ENCODE peak calls at places on chromosomes 6 and 20, in six cellular contexts. One of them, this sample, is unnamed.

GRCh38 chr6:131600696-131601095 is 27.3 kb downstream of the MED23 start:
- DNase-seq in heart right ventricle: peak; percentile 4
- DNase-seq in left ventricle myocardium inferior: no peak
- DNase-seq in SJSA1: no peak
- DNase-seq in thoracic aorta: no peak
- DNase-seq in Peyer's patch: no peak
- DNase-seq in this sample: no peak

GRCh38 chr20:45052698-45053440 is 48.1 kb downstream of the KCNS1 start:
- DNase-seq in heart right ventricle: no peak
- DNase-seq in left ventricle myocardium inferior: no peak
- DNase-seq in SJSA1: peak; percentile 54
- DNase-seq in thoracic aorta: no peak
- DNase-seq in Peyer's patch: no peak
- DNase-seq in this sample: peak; percentile 16

GRCh38 chr6:34155471-34156300 is 9.8 kb upstream of the GRM4 start:
- DNase-seq in heart right ventricle: no peak
- DNase-seq in left ventricle myocardium inferior: no peak
- DNase-seq in SJSA1: no peak
- DNase-seq in thoracic aorta: no peak
- DNase-seq in Peyer's patch: peak; percentile 40
- DNase-seq in this sample: no peak

GRCh38 chr20:60862601-60863000 is 389.5 kb upstream of the CDH4 start:
- DNase-seq in heart right ventricle: no peak
- DNase-seq in left ventricle myocardium inferior: no peak
- DNase-seq in SJSA1: no peak
- DNase-seq in thoracic aorta: no peak
- DNase-seq in Peyer's patch: no peak
- DNase-seq in this sample: no peak

GRCh38 chr6:106623039-106623438 is 6.3 kb downstream of the RTN4IP1 start:
- DNase-seq in heart right ventricle: no peak
- DNase-seq in left ventricle myocardium inferior: no peak
- DNase-seq in SJSA1: no peak
- DNase-seq in thoracic aorta: no peak
- DNase-seq in Peyer's patch: no peak
- DNase-seq in this sample: no peak

GRCh38 chr6:925656-926213 is 232.8 kb upstream of the EXOC2 start:
- DNase-seq in heart right ventricle: no peak
- DNase-seq in left ventricle myocardium inferior: no peak
- DNase-seq in SJSA1: no peak
- DNase-seq in thoracic aorta: no peak
- DNase-seq in Peyer's patch: no peak
- DNase-seq in this sample: no peak

GRCh38 chr6:25360611-25361010 is 81.4 kb downstream of the CARMIL1 start:
- DNase-seq in heart right ventricle: no peak
- DNase-seq in left ventricle myocardium inferior: no peak
- DNase-seq in SJSA1: no peak
- DNase-seq in thoracic aorta: no peak
- DNase-seq in Peyer's patch: no peak
- DNase-seq in this sample: no peak

GRCh38 chr6:6998194-6998569 is 109.6 kb upstream of the RREB1 start:
- DNase-seq in heart right ventricle: no peak
- DNase-seq in left ventricle myocardium inferior: no peak
- DNase-seq in SJSA1: peak; percentile 8
- DNase-seq in thoracic aorta: no peak
- DNase-seq in Peyer's patch: no peak
- DNase-seq in this sample: no peak

GRCh38 chr20:64086801-64087200 is 2.6 kb upstream of the LKAAEAR1 start:
- DNase-seq in heart right ventricle: no peak
- DNase-seq in left ventricle myocardium inferior: no peak
- DNase-seq in SJSA1: no peak
- DNase-seq in thoracic aorta: no peak
- DNase-seq in Peyer's patch: no peak
- DNase-seq in this sample: no peak

GRCh38 chr6:14118444-14118843 is 872 bp downstream of the CD83 start:
- DNase-seq in heart right ventricle: no peak
- DNase-seq in left ventricle myocardium inferior: no peak
- DNase-seq in SJSA1: no peak
- DNase-seq in thoracic aorta: no peak
- DNase-seq in Peyer's patch: no peak
- DNase-seq in this sample: no peak

GRCh38 chr6:17101422-17102257 is at the start of gene STMND1:
- DNase-seq in heart right ventricle: no peak
- DNase-seq in left ventricle myocardium inferior: peak; percentile 25
- DNase-seq in SJSA1: peak; percentile 29
- DNase-seq in thoracic aorta: no peak
- DNase-seq in Peyer's patch: peak; percentile 75
- DNase-seq in this sample: no peak

GRCh38 chr6:11035961-11036360 is 8.1 kb downstream of the ELOVL2 start:
- DNase-seq in heart right ventricle: no peak
- DNase-seq in left ventricle myocardium inferior: no peak
- DNase-seq in SJSA1: no peak
- DNase-seq in thoracic aorta: no peak
- DNase-seq in Peyer's patch: no peak
- DNase-seq in this sample: no peak

GRCh38 chr6:31557443-31558317 is 10.3 kb downstream of the NFKBIL1 start:
- DNase-seq in heart right ventricle: no peak
- DNase-seq in left ventricle myocardium inferior: no peak
- DNase-seq in SJSA1: no peak
- DNase-seq in thoracic aorta: no peak
- DNase-seq in Peyer's patch: peak; percentile 40
- DNase-seq in this sample: no peak

GRCh38 chr20:1619861-1620444 is at the start of gene SIRPB1:
- DNase-seq in heart right ventricle: no peak
- DNase-seq in left ventricle myocardium inferior: no peak
- DNase-seq in SJSA1: peak; percentile 0
- DNase-seq in thoracic aorta: no peak
- DNase-seq in Peyer's patch: peak; percentile 51
- DNase-seq in this sample: no peak

GRCh38 chr6:170345662-170346061 is 39.1 kb downstream of the FAM120B start:
- DNase-seq in heart right ventricle: no peak
- DNase-seq in left ventricle myocardium inferior: no peak
- DNase-seq in SJSA1: no peak
- DNase-seq in thoracic aorta: no peak
- DNase-seq in Peyer's patch: no peak
- DNase-seq in this sample: no peak

GRCh38 chr20:50128520-50128905 is 15.6 kb upstream of the UBE2V1 start:
- DNase-seq in heart right ventricle: no peak
- DNase-seq in left ventricle myocardium inferior: no peak
- DNase-seq in SJSA1: no peak
- DNase-seq in thoracic aorta: no peak
- DNase-seq in Peyer's patch: no peak
- DNase-seq in this sample: no peak

GRCh38 chr20:50130346-50130703 is 17.4 kb upstream of the UBE2V1 start:
- DNase-seq in heart right ventricle: no peak
- DNase-seq in left ventricle myocardium inferior: no peak
- DNase-seq in SJSA1: no peak
- DNase-seq in thoracic aorta: no peak
- DNase-seq in Peyer's patch: no peak
- DNase-seq in this sample: no peak

GRCh38 chr20:50130995-50131394 is 18.0 kb upstream of the UBE2V1 start:
- DNase-seq in heart right ventricle: peak; percentile 59
- DNase-seq in left ventricle myocardium inferior: no peak
- DNase-seq in SJSA1: no peak
- DNase-seq in thoracic aorta: peak; percentile 47
- DNase-seq in Peyer's patch: no peak
- DNase-seq in this sample: no peak

GRCh38 chr20:50127587-50128519 is 14.9 kb upstream of the UBE2V1 start:
- DNase-seq in heart right ventricle: no peak
- DNase-seq in left ventricle myocardium inferior: no peak
- DNase-seq in SJSA1: no peak
- DNase-seq in thoracic aorta: no peak
- DNase-seq in Peyer's patch: no peak
- DNase-seq in this sample: no peak

GRCh38 chr20:50129662-50130345 is 16.9 kb upstream of the UBE2V1 start:
- DNase-seq in heart right ventricle: no peak
- DNase-seq in left ventricle myocardium inferior: no peak
- DNase-seq in SJSA1: no peak
- DNase-seq in thoracic aorta: no peak
- DNase-seq in Peyer's patch: no peak
- DNase-seq in this sample: no peak
- H3K36me3 ChIP-seq in heart right ventricle: peaks cover 38% of the 10 kb centered on the region
- H3K36me3 ChIP-seq in left ventricle myocardium inferior: peaks cover 54% of the 10 kb centered on the region
- H3K36me3 ChIP-seq in SJSA1: peaks cover 91% of the 10 kb centered on the region
- H3K36me3 ChIP-seq in thoracic aorta: peaks cover 35% of the 10 kb centered on the region
- H3K36me3 ChIP-seq in Peyer's patch: no peaks in the 10 kb centered on the region
- H3K36me3 ChIP-seq in this sample: peaks cover 71% of the 10 kb centered on the region

GRCh38 chr6:158815915-158816314 is 3.3 kb downstream of the EZR start:
- DNase-seq in heart right ventricle: no peak
- DNase-seq in left ventricle myocardium inferior: no peak
- DNase-seq in SJSA1: no peak
- DNase-seq in thoracic aorta: no peak
- DNase-seq in Peyer's patch: no peak
- DNase-seq in this sample: peak; percentile 43
- H3K27ac ChIP-seq in heart right ventricle: no peak overlapping the region
- H3K27ac ChIP-seq in left ventricle myocardium inferior: peak overlapping the region; percentile 96
- H3K27ac ChIP-seq in SJSA1: no peak overlapping the region
- H3K27ac ChIP-seq in thoracic aorta: no peak overlapping the region
- H3K27ac ChIP-seq in Peyer's patch: peak overlapping the region; percentile 99
- H3K27ac ChIP-seq in this sample: peak overlapping the region; percentile 86

DNA sequence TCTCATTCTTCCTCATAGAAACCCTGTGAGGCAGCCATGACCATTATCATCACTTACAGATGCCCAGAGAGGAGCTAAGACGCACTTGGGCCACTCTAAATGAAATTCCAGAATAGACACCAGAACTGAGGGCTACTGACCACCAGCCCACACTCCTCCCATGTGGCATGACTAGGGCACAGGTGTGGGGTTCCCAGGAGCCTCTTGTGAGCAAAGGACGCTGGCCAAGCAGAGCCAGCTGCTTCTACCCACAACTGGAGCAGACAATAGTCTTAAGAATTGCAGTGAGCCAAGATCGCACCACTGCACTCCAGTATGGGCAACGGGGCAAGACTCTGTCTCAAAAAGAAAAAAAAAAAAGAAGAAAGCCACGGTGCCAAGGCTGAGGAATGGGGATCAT is 10.0 kb downstream of the AHCY start:
- DNase-seq in heart right ventricle: no peak
- DNase-seq in left ventricle myocardium inferior: no peak
- DNase-seq in SJSA1: no peak
- DNase-seq in thoracic aorta: no peak
- DNase-seq in Peyer's patch: no peak
- DNase-seq in this sample: no peak
- H3K36me3 ChIP-seq in heart right ventricle: peaks cover 39% of the 10 kb centered on the region
- H3K36me3 ChIP-seq in left ventricle myocardium inferior: peaks cover 61% of the 10 kb centered on the region
- H3K36me3 ChIP-seq in SJSA1: peaks cover 51% of the 10 kb centered on the region
- H3K36me3 ChIP-seq in thoracic aorta: peaks cover 39% of the 10 kb centered on the region
- H3K36me3 ChIP-seq in Peyer's patch: no peaks in the 10 kb centered on the region
- H3K36me3 ChIP-seq in this sample: peaks cover 19% of the 10 kb centered on the region

DNA sequence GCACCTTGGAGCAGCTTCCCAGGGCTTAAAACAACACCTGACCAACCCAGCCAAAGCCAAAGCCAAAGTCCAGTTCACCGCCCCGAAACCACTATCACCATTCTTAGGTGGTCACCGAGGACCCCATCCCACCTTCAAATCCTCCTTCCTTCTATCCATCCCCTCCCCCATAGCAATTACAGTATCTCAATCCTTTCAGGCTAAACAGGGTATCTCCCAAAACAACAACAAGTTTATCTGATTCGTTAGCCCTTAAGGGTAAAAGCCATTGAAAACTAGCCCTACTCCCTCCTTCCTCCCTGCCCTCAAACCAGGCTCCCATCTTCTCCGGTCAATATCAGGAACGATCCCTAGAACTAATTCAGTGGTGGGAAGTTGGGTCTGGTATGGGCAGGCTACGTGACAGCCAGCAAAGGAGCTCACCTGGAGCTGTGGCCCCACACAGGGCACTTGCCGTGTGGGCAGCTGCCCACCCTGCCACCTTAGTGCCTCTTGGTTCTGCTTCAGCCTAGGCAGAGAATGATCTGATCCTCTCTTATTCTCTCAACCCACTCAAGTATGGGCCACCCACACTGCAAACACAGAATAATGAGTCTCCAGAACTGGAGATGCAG is 2.0 kb downstream of the ARHGAP18 start:
- DNase-seq in heart right ventricle: no peak
- DNase-seq in left ventricle myocardium inferior: no peak
- DNase-seq in SJSA1: peak; percentile 30
- DNase-seq in thoracic aorta: no peak
- DNase-seq in Peyer's patch: no peak
- DNase-seq in this sample: no peak
- H3K27ac ChIP-seq in heart right ventricle: no peak overlapping the region
- H3K27ac ChIP-seq in left ventricle myocardium inferior: peak overlapping the region; percentile 49
- H3K27ac ChIP-seq in SJSA1: peak overlapping the region; percentile 17
- H3K27ac ChIP-seq in thoracic aorta: no peak overlapping the region
- H3K27ac ChIP-seq in Peyer's patch: no peak overlapping the region
- H3K27ac ChIP-seq in this sample: no peak overlapping the region

GRCh38 chr6:148401581-148401980 is 58.9 kb downstream of the SASH1 start:
- DNase-seq in heart right ventricle: no peak
- DNase-seq in left ventricle myocardium inferior: no peak
- DNase-seq in SJSA1: no peak
- DNase-seq in thoracic aorta: no peak
- DNase-seq in Peyer's patch: no peak
- DNase-seq in this sample: no peak

GRCh38 chr6:148406579-148407371 is 64.1 kb downstream of the SASH1 start:
- DNase-seq in heart right ventricle: no peak
- DNase-seq in left ventricle myocardium inferior: no peak
- DNase-seq in SJSA1: no peak
- DNase-seq in thoracic aorta: no peak
- DNase-seq in Peyer's patch: no peak
- DNase-seq in this sample: no peak

GRCh38 chr6:148407372-148407771 is 64.7 kb downstream of the SASH1 start:
- DNase-seq in heart right ventricle: no peak
- DNase-seq in left ventricle myocardium inferior: no peak
- DNase-seq in SJSA1: peak; percentile 95
- DNase-seq in thoracic aorta: peak; percentile 39
- DNase-seq in Peyer's patch: no peak
- DNase-seq in this sample: no peak

GRCh38 chr6:148405893-148406292 is 63.3 kb downstream of the SASH1 start:
- DNase-seq in heart right ventricle: no peak
- DNase-seq in left ventricle myocardium inferior: no peak
- DNase-seq in SJSA1: no peak
- DNase-seq in thoracic aorta: no peak
- DNase-seq in Peyer's patch: no peak
- DNase-seq in this sample: no peak

GRCh38 chr6:148404456-148405022 is 61.9 kb downstream of the SASH1 start:
- DNase-seq in heart right ventricle: no peak
- DNase-seq in left ventricle myocardium inferior: no peak
- DNase-seq in SJSA1: no peak
- DNase-seq in thoracic aorta: no peak
- DNase-seq in Peyer's patch: no peak
- DNase-seq in this sample: no peak
- H3K36me3 ChIP-seq in heart right ventricle: no peaks in the 10 kb centered on the region
- H3K36me3 ChIP-seq in left ventricle myocardium inferior: no peaks in the 10 kb centered on the region
- H3K36me3 ChIP-seq in SJSA1: no peaks in the 10 kb centered on the region
- H3K36me3 ChIP-seq in thoracic aorta: no peaks in the 10 kb centered on the region
- H3K36me3 ChIP-seq in Peyer's patch: no peaks in the 10 kb centered on the region
- H3K36me3 ChIP-seq in this sample: no peaks in the 10 kb centered on the region

GRCh38 chr6:74133073-74133472 is 437.1 kb downstream of the CD109 start:
- DNase-seq in heart right ventricle: no peak
- DNase-seq in left ventricle myocardium inferior: no peak
- DNase-seq in SJSA1: no peak
- DNase-seq in thoracic aorta: no peak
- DNase-seq in Peyer's patch: no peak
- DNase-seq in this sample: no peak

GRCh38 chr6:74137910-74138309 is 441.9 kb downstream of the CD109 start:
- DNase-seq in heart right ventricle: no peak
- DNase-seq in left ventricle myocardium inferior: no peak
- DNase-seq in SJSA1: peak; percentile 31
- DNase-seq in thoracic aorta: no peak
- DNase-seq in Peyer's patch: no peak
- DNase-seq in this sample: no peak
- H3K27ac ChIP-seq in heart right ventricle: no peak overlapping the region
- H3K27ac ChIP-seq in left ventricle myocardium inferior: peak overlapping the region; percentile 68
- H3K27ac ChIP-seq in SJSA1: peak overlapping the region; percentile 11
- H3K27ac ChIP-seq in thoracic aorta: no peak overlapping the region
- H3K27ac ChIP-seq in Peyer's patch: no peak overlapping the region
- H3K27ac ChIP-seq in this sample: no peak overlapping the region